ENCODE peak calls at places on chromosomes 3 and 15, in seven cellular contexts. A is GM12878, R is SK-N-SH, N is suprapubic skin, Q is A549, K is K562, Z is ovary. V is an unnamed sample.

GRCh38 chr15:85704720-85705119 is 90.0 kb downstream of the KLHL25 start:
- DNase-seq in A (no peak), N (no peak), Z (no peak), Q (no peak), K (no peak), R (no peak), V (no peak)

GRCh38 chr3:122005033-122005565 is 16.9 kb downstream of the ILDR1 start:
- DNase-seq in N (no peak), Q (no peak), Z (no peak), K (peak; percentile 47), A (peak; percentile 74), R (no peak), V (peak; percentile 26)

GRCh38 chr3:2544718-2545117 is 446.1 kb downstream of the CNTN4 start:
- DNase-seq in Z (no peak), R (no peak), A (no peak), N (no peak), Q (no peak), K (no peak), V (no peak)

GRCh38 chr3:141686477-141687280 is 51.4 kb upstream of the RNF7 start:
- DNase-seq in N (no peak), K (no peak), Q (peak; percentile 4), A (no peak), Z (peak; percentile 46), R (no peak), V (peak; percentile 50)

GRCh38 chr15:68256675-68257450 is 20.7 kb upstream of the FEM1B start:
- DNase-seq in A (no peak), K (no peak), N (peak; percentile 94), Z (peak; percentile 89), R (no peak), Q (peak; percentile 90), V (peak; percentile 89)

GRCh38 chr3:141804778-141805639 is 41.8 kb downstream of the GRK7 start:
- DNase-seq in Z (no peak), R (no peak), N (no peak), K (peak; percentile 90), Q (no peak), A (no peak), V (no peak)

GRCh38 chr3:114214542-114215341 is 22.6 kb downstream of the ZNF80 start:
- DNase-seq in Z (no peak), Q (no peak), K (no peak), N (no peak), A (no peak), R (no peak), V (no peak)

GRCh38 chr3:71478568-71478967 is 105.0 kb downstream of the FOXP1 start:
- DNase-seq in R (no peak), A (no peak), Q (no peak), Z (no peak), K (no peak), N (no peak), V (no peak)

GRCh38 chr15:60634815-60635214 is 155.9 kb upstream of the ICE2 start:
- DNase-seq in Z (no peak), Q (no peak), A (no peak), N (no peak), R (peak; percentile 20), K (no peak), V (peak; percentile 43)

GRCh38 chr3:99875925-99876781 is 58.5 kb downstream of the CMSS1 start:
- DNase-seq in R (peak; percentile 88), K (peak; percentile 83), N (peak; percentile 82), Z (peak; percentile 85), Q (peak; percentile 36), A (no peak), V (peak; percentile 82)

GRCh38 chr15:35719964-35720507 is 174.1 kb upstream of the DPH6 start:
- DNase-seq in A (no peak), K (no peak), Z (no peak), N (no peak), Q (no peak), R (no peak), V (no peak)

GRCh38 chr3:141643391-141643790 is 94.7 kb upstream of the RNF7 start:
- DNase-seq in A (no peak), N (no peak), Q (no peak), Z (no peak), R (no peak), K (no peak), V (no peak)

GRCh38 chr3:146339262-146339808 is 88.4 kb upstream of the PLSCR4 start:
- DNase-seq in N (no peak), R (no peak), Z (no peak), K (no peak), Q (no peak), A (no peak), V (no peak)

GRCh38 chr15:85580914-85581313 is 200.5 kb downstream of the AKAP13 start:
- DNase-seq in R (no peak), Z (no peak), N (no peak), K (no peak), A (no peak), Q (peak; percentile 64), V (peak; percentile 67)

GRCh38 chr15:66293419-66294156 is at the start of gene DIS3L:
- DNase-seq in K (peak; percentile 71), Z (peak; percentile 46), A (peak; percentile 8), Q (peak; percentile 82), R (peak; percentile 91), N (peak; percentile 82), V (peak; percentile 75)

GRCh38 chr3:49841126-49841525 is 15.2 kb downstream of the TRAIP start:
- DNase-seq in A (no peak), Q (peak; percentile 31), N (no peak), Z (no peak), R (no peak), K (peak; percentile 50), V (no peak)

GRCh38 chr15:40830884-40831283 is 2.4 kb upstream of the PPP1R14D start:
- DNase-seq in R (no peak), Q (no peak), A (no peak), K (no peak), Z (no peak), N (no peak), V (no peak)

GRCh38 chr3:21390136-21390535 is 360.9 kb downstream of the ZNF385D start:
- DNase-seq in N (no peak), Q (peak; percentile 7), A (no peak), Z (no peak), R (no peak), K (no peak), V (no peak)

GRCh38 chr3:143150076-143150475 is 30.5 kb downstream of the CHST2 start:
- DNase-seq in K (no peak), Z (no peak), R (no peak), Q (no peak), N (no peak), A (no peak), V (no peak)

GRCh38 chr15:101664303-101664913 is 12.2 kb upstream of the TM2D3 start:
- DNase-seq in R (no peak), Z (no peak), A (no peak), Q (peak; percentile 54), N (no peak), K (peak; percentile 53), V (no peak)

GRCh38 chr3:167253037-167253436 is 127.1 kb downstream of the ZBBX start:
- DNase-seq in A (no peak), N (no peak), K (no peak), R (no peak), Q (no peak), Z (no peak), V (no peak)

DNA sequence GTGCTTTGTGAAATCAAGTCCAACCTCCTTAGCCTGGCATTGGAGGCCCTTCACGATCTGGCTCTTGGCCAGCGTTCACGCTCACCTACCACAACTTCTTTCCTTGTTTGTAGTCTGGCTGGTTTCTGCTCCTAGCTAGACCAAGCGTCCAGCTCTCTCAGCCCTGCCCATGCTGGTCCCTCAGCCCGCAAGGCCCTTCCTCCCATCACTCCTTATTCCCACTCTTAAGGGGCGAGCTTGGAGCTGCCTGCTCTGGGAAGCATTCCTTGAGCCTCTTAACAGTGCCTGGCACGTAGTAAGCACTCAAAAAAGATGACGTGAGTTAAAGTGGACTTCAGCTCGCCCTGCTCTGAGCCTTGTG is 8.7 kb downstream of the SLC6A6 start:
- DNase-seq in K (no peak), Q (peak; percentile 75), A (no peak), R (no peak), N (no peak), Z (no peak), V (no peak)
- TF ChIP-seq CTCF in K (no peak), Q (no peak), A (no peak), R (no peak), N (no peak), Z (no peak), V (no peak)

DNA sequence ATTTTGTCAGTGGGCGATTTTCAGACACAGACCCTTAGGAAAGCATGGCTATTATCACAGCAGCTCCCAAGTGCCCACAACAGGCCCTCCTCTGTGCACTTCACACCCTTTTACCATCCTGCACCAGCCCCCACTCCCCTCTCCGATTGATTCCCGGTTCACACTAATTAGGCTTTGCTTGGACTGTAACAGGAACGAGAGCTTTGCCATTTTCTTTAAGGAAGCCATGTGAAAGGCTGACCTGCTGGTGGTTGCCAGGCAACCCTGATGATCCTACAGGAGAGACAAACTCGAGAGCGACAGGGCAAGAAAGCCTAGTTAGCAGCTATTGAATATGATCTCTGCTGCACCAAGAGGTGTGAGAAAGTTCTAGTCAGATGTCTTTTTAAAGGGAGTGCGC is 28.2 kb upstream of the DET1 start:
- DNase-seq in A (no peak), K (no peak), R (no peak), N (no peak), Q (no peak), Z (no peak), V (no peak)
- TF ChIP-seq EP300 in A (no peak), K (no peak), R (no peak), N (no peak), Q (no peak), Z (no peak), V (no peak)

DNA sequence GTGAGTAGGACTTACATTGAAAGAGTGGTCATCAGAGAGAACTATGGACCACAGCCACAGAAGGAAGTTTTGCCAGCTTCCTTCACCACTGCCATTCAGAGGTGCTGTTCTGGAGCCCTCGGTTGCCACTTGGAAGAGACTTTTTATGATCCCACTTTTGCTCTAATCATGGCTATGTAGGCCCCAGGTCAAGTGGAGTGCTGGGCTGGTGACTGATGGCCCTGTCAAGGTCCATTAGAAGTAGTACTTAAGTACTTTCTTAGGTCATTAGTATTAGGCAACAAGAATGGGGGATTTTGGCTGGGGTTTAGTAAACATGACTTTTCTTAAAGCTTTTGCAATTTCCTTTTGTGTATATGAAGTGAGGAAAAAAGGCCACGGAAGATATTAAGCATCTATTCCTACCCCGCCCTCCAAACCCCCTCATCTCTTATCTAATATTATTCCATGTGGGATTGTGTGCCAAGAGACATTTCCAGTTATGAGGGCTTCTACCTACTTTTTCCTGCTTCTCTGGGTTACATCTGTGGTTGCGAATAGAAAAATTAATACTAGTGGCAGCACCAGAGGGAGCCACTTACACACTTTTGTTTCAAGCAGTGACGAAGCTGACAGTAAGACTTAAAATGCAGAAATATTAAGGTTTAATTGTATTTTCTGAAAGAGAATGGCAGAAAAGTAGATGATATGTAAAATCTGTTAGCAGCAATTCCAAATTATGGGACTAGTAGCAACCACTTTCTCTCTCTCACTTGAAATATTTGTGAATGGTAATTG is 13.9 kb downstream of the NLGN1 start:
- DNase-seq in R (peak; percentile 37), N (no peak), Z (no peak), Q (peak; percentile 11), K (peak; percentile 4), A (no peak), V (no peak)
- TF ChIP-seq CTCF in R (peak; percentile 72), N (no peak), Z (no peak), Q (peak; percentile 26), K (no peak), A (peak; percentile 39), V (no peak)

DNA sequence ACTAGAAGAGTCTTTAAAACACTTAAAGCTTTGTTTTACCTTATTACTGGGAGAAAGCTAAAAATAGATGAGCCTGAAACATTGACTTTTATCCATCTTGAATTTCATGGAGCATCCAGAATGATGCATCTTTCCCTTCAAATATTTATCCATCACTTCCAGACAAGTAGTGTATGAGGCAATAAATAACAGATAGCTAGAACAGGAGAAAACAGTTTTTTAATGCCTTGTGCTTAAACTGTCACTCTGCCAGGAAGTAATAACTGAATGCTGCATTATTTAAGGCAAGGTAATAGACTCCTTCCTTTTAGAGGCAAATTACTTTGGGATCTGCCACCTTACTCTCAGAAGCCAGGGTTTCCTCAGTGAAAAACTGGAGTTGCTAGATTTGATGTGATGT is 225.8 kb upstream of the NAALADL2 start:
- DNase-seq in R (no peak), Z (no peak), A (no peak), N (no peak), Q (no peak), K (no peak), V (no peak)
- TF ChIP-seq EP300 in R (no peak), Z (no peak), A (no peak), N (no peak), Q (no peak), K (no peak), V (no peak)